ENCODE peak calls at places on chromosomes 7 and 10, in five cellular contexts. One of them, this sample, is unnamed.

GRCh38 chr10:122140941-122141623 is 130.0 kb upstream of the BTBD16 start:
- DNase-seq in cardiac fibroblast: peak
- DNase-seq in DND-41: peak
- DNase-seq in hepatocyte: peak
- DNase-seq in astrocyte: peak
- DNase-seq in this sample: peak

GRCh38 chr7:79282051-79282694 is 171.3 kb downstream of the MAGI2 start:
- DNase-seq in astrocyte: peak
- DNase-seq in hepatocyte: peak
- DNase-seq in cardiac fibroblast: peak
- DNase-seq in DND-41: no peak
- DNase-seq in this sample: peak

GRCh38 chr7:37081436-37081835 is 357.1 kb upstream of the AOAH start:
- DNase-seq in hepatocyte: peak
- DNase-seq in cardiac fibroblast: peak
- DNase-seq in astrocyte: no peak
- DNase-seq in DND-41: no peak
- DNase-seq in this sample: no peak

GRCh38 chr10:117362313-117362712 is 12.9 kb downstream of the PDZD8 start:
- DNase-seq in cardiac fibroblast: peak
- DNase-seq in DND-41: no peak
- DNase-seq in astrocyte: peak
- DNase-seq in hepatocyte: no peak
- DNase-seq in this sample: no peak

GRCh38 chr7:116169060-116169459 is 41.3 kb upstream of the TES start:
- DNase-seq in DND-41: no peak
- DNase-seq in astrocyte: peak
- DNase-seq in hepatocyte: peak
- DNase-seq in cardiac fibroblast: peak
- DNase-seq in this sample: peak

GRCh38 chr10:132355754-132356153 is 23.8 kb downstream of the LRRC27 start:
- DNase-seq in hepatocyte: no peak
- DNase-seq in astrocyte: no peak
- DNase-seq in cardiac fibroblast: no peak
- DNase-seq in DND-41: no peak
- DNase-seq in this sample: no peak

GRCh38 chr10:86363184-86363832 is 3.3 kb downstream of the GRID1 start:
- DNase-seq in cardiac fibroblast: no peak
- DNase-seq in hepatocyte: peak
- DNase-seq in DND-41: no peak
- DNase-seq in astrocyte: no peak
- DNase-seq in this sample: no peak

GRCh38 chr7:137081694-137082093 is 213.2 kb downstream of the CHRM2 start:
- DNase-seq in astrocyte: peak
- DNase-seq in hepatocyte: peak
- DNase-seq in cardiac fibroblast: peak
- DNase-seq in DND-41: no peak
- DNase-seq in this sample: peak

GRCh38 chr7:117097860-117098259 is 144.6 kb downstream of the ST7 start:
- DNase-seq in astrocyte: no peak
- DNase-seq in hepatocyte: no peak
- DNase-seq in DND-41: no peak
- DNase-seq in cardiac fibroblast: no peak
- DNase-seq in this sample: no peak

GRCh38 chr10:127210936-127211335 is 14.5 kb upstream of the INSYN2A start:
- DNase-seq in cardiac fibroblast: no peak
- DNase-seq in hepatocyte: no peak
- DNase-seq in astrocyte: no peak
- DNase-seq in DND-41: no peak
- DNase-seq in this sample: no peak

GRCh38 chr10:122554576-122554975 is 6.0 kb upstream of the DMBT1 start:
- DNase-seq in astrocyte: no peak
- DNase-seq in DND-41: no peak
- DNase-seq in cardiac fibroblast: no peak
- DNase-seq in hepatocyte: no peak
- DNase-seq in this sample: no peak

GRCh38 chr10:62858364-62858763 is 42.2 kb upstream of the EGR2 start:
- DNase-seq in cardiac fibroblast: peak
- DNase-seq in DND-41: no peak
- DNase-seq in hepatocyte: no peak
- DNase-seq in astrocyte: peak
- DNase-seq in this sample: peak

GRCh38 chr7:158097511-158098124 is 490.0 kb downstream of the PTPRN2 start:
- DNase-seq in DND-41: no peak
- DNase-seq in hepatocyte: no peak
- DNase-seq in cardiac fibroblast: no peak
- DNase-seq in astrocyte: no peak
- DNase-seq in this sample: no peak

GRCh38 chr7:157554393-157555238 is 217.8 kb downstream of the DNAJB6 start:
- DNase-seq in cardiac fibroblast: no peak
- DNase-seq in hepatocyte: no peak
- DNase-seq in DND-41: no peak
- DNase-seq in astrocyte: no peak
- DNase-seq in this sample: no peak

GRCh38 chr10:24465899-24466615 is 257.1 kb downstream of the KIAA1217 start:
- DNase-seq in DND-41: no peak
- DNase-seq in cardiac fibroblast: peak
- DNase-seq in astrocyte: peak
- DNase-seq in hepatocyte: peak
- DNase-seq in this sample: peak

GRCh38 chr7:113606325-113606724 is 312.5 kb downstream of the PPP1R3A start:
- DNase-seq in astrocyte: peak
- DNase-seq in cardiac fibroblast: no peak
- DNase-seq in hepatocyte: no peak
- DNase-seq in DND-41: no peak
- DNase-seq in this sample: no peak

GRCh38 chr10:94286898-94287297 is 75.8 kb downstream of the NOC3L start:
- DNase-seq in cardiac fibroblast: peak
- DNase-seq in DND-41: no peak
- DNase-seq in hepatocyte: no peak
- DNase-seq in astrocyte: peak
- DNase-seq in this sample: peak

GRCh38 chr10:112842832-112843360 is 107.2 kb upstream of the TCF7L2 start:
- DNase-seq in cardiac fibroblast: peak
- DNase-seq in hepatocyte: no peak
- DNase-seq in astrocyte: no peak
- DNase-seq in DND-41: no peak
- DNase-seq in this sample: peak

GRCh38 chr10:128922172-128922571 is 544.9 kb upstream of the MGMT start:
- DNase-seq in DND-41: no peak
- DNase-seq in cardiac fibroblast: no peak
- DNase-seq in astrocyte: no peak
- DNase-seq in hepatocyte: no peak
- DNase-seq in this sample: no peak

GRCh38 chr10:128922619-128923018 is 544.4 kb upstream of the MGMT start:
- DNase-seq in astrocyte: no peak
- DNase-seq in DND-41: no peak
- DNase-seq in cardiac fibroblast: no peak
- DNase-seq in hepatocyte: no peak
- DNase-seq in this sample: no peak

GRCh38 chr10:128924918-128925317 is 542.1 kb upstream of the MGMT start:
- DNase-seq in cardiac fibroblast: no peak
- DNase-seq in DND-41: no peak
- DNase-seq in hepatocyte: no peak
- DNase-seq in astrocyte: no peak
- DNase-seq in this sample: no peak

GRCh38 chr10:128916339-128916738 is 550.7 kb upstream of the MGMT start:
- DNase-seq in astrocyte: no peak
- DNase-seq in DND-41: no peak
- DNase-seq in hepatocyte: no peak
- DNase-seq in cardiac fibroblast: no peak
- DNase-seq in this sample: no peak

GRCh38 chr10:128921389-128922022 is 545.5 kb upstream of the MGMT start:
- DNase-seq in DND-41: peak
- DNase-seq in hepatocyte: no peak
- DNase-seq in cardiac fibroblast: no peak
- DNase-seq in astrocyte: no peak
- DNase-seq in this sample: no peak
- H3K4me3 ChIP-seq in DND-41: no peak
- H3K4me3 ChIP-seq in hepatocyte: no peak
- H3K4me3 ChIP-seq in cardiac fibroblast: no peak
- H3K4me3 ChIP-seq in astrocyte: no peak
- H3K4me3 ChIP-seq in this sample: no peak

DNA sequence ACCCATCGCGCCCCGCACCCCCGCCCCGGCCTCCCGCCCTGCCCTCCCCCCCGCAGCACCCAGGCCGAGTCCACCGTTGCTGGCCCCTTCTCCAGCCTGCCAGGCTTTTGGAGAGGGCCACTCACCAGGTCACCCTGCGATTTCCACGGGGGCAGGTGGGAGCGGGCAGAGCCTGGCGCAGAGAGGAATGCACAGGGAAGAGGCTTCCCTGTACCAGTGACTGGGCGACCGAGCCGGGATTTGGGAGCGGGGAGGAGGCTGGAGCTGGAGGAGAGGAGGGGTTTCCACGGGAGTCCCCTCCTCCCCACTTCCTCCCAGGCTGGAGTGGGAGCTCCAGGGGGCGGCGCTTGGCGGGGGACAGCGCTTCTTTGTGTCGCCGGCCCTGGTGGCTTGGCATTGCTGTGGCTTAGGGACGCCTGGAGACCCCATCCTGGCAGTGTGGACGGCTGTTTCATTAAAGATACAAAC is 19.3 kb downstream of the TCAF1 start:
- DNase-seq in astrocyte: peak
- DNase-seq in hepatocyte: peak
- DNase-seq in DND-41: no peak
- DNase-seq in cardiac fibroblast: peak
- DNase-seq in this sample: peak
- TF ChIP-seq CTCF in astrocyte: no peak
- TF ChIP-seq CTCF in hepatocyte: no peak
- TF ChIP-seq CTCF in DND-41: no peak
- TF ChIP-seq CTCF in cardiac fibroblast: no peak
- TF ChIP-seq CTCF in this sample: no peak

DNA sequence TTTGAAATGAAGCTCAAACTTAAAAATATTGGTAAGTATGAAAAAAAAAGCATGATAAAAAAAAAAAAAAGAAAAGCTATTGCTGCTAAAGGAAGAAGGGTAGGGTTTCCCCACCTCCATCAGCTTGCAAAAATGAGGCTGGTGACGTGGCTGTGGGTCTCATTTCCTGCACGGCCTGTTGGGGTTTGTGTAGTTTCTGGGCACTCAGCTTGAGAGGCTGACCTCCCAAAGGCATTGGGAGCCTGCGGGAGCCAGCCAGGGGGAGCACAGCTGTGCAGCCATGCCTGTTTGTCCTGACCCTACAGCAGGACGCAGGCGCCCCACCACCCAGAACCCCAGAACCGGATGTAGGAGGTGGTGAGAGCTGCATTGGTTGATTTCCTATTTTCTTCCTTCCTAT is 48.8 kb upstream of the CARD11 start:
- DNase-seq in hepatocyte: no peak
- DNase-seq in cardiac fibroblast: peak
- DNase-seq in astrocyte: no peak
- DNase-seq in DND-41: peak
- DNase-seq in this sample: no peak
- H3K4me3 ChIP-seq in hepatocyte: no peak
- H3K4me3 ChIP-seq in cardiac fibroblast: no peak
- H3K4me3 ChIP-seq in astrocyte: no peak
- H3K4me3 ChIP-seq in DND-41: no peak
- H3K4me3 ChIP-seq in this sample: no peak

GRCh38 chr7:42745357-42746022 is 166.4 kb downstream of the C7orf25 start:
- DNase-seq in astrocyte: no peak
- DNase-seq in hepatocyte: peak
- DNase-seq in DND-41: peak
- DNase-seq in cardiac fibroblast: peak
- DNase-seq in this sample: peak
- TF ChIP-seq CTCF in astrocyte: peak
- TF ChIP-seq CTCF in hepatocyte: peak
- TF ChIP-seq CTCF in DND-41: peak
- TF ChIP-seq CTCF in cardiac fibroblast: peak
- TF ChIP-seq CTCF in this sample: peak

GRCh38 chr10:51867956-51868355 is 168.6 kb upstream of the CSTF2T start:
- DNase-seq in cardiac fibroblast: peak
- DNase-seq in hepatocyte: no peak
- DNase-seq in DND-41: no peak
- DNase-seq in astrocyte: peak
- DNase-seq in this sample: peak
- H3K4me3 ChIP-seq in cardiac fibroblast: no peak
- H3K4me3 ChIP-seq in hepatocyte: no peak
- H3K4me3 ChIP-seq in DND-41: no peak
- H3K4me3 ChIP-seq in astrocyte: peak
- H3K4me3 ChIP-seq in this sample: no peak

GRCh38 chr7:151862606-151863381 is 14.1 kb downstream of the PRKAG2 start:
- DNase-seq in cardiac fibroblast: no peak
- DNase-seq in hepatocyte: no peak
- DNase-seq in astrocyte: no peak
- DNase-seq in DND-41: no peak
- DNase-seq in this sample: no peak

GRCh38 chr7:151864561-151864960 is 12.4 kb downstream of the PRKAG2 start:
- DNase-seq in astrocyte: no peak
- DNase-seq in cardiac fibroblast: no peak
- DNase-seq in DND-41: no peak
- DNase-seq in hepatocyte: no peak
- DNase-seq in this sample: no peak

GRCh38 chr7:151865070-151865670 is 11.7 kb downstream of the PRKAG2 start:
- DNase-seq in astrocyte: no peak
- DNase-seq in hepatocyte: no peak
- DNase-seq in cardiac fibroblast: no peak
- DNase-seq in DND-41: no peak
- DNase-seq in this sample: no peak

GRCh38 chr7:151864081-151864480 is 12.8 kb downstream of the PRKAG2 start:
- DNase-seq in hepatocyte: no peak
- DNase-seq in astrocyte: no peak
- DNase-seq in DND-41: no peak
- DNase-seq in cardiac fibroblast: no peak
- DNase-seq in this sample: no peak

GRCh38 chr7:151863386-151864079 is 13.4 kb downstream of the PRKAG2 start:
- DNase-seq in astrocyte: no peak
- DNase-seq in hepatocyte: no peak
- DNase-seq in cardiac fibroblast: no peak
- DNase-seq in DND-41: no peak
- DNase-seq in this sample: no peak
- TF ChIP-seq CTCF in astrocyte: no peak
- TF ChIP-seq CTCF in hepatocyte: peak
- TF ChIP-seq CTCF in cardiac fibroblast: no peak
- TF ChIP-seq CTCF in DND-41: no peak
- TF ChIP-seq CTCF in this sample: no peak

This sample was measured in AG10803.